ENCODE peak calls at places on chromosome 1, in seven cellular contexts. D is NCI-H1105 treated with DMSO at 0.1 percent for 48 hours, Y is right lobe of liver, G is NCI-H524, X is AG08395, B is heart right ventricle, I is skeletal muscle cell. L is an unnamed sample.

GRCh38 chr1:29393451-29393826 is 157.1 kb downstream of the PTPRU start:
- DNase-seq in D (no peak), I (no peak), Y (no peak), G (no peak), X (no peak), B (no peak), L (no peak)

GRCh38 chr1:5811419-5811818 is 180.8 kb downstream of the NPHP4 start:
- DNase-seq in G (peak; percentile 76), B (no peak), Y (no peak), X (no peak), I (no peak), D (peak; percentile 90), L (no peak)

GRCh38 chr1:71054281-71054731 is 6.7 kb upstream of the PTGER3 start:
- DNase-seq in B (no peak), I (no peak), X (no peak), Y (no peak), G (no peak), D (no peak), L (no peak)

GRCh38 chr1:82090104-82090503 is 289.4 kb downstream of the ADGRL2 start:
- DNase-seq in D (no peak), Y (no peak), G (peak; percentile 1), X (no peak), I (no peak), B (no peak), L (no peak)

GRCh38 chr1:244881552-244882280 is 17.4 kb upstream of the HNRNPU start:
- DNase-seq in B (no peak), Y (no peak), I (no peak), G (no peak), D (no peak), X (no peak), L (no peak)

GRCh38 chr1:51622455-51622913 is 5.6 kb downstream of the OSBPL9 start:
- DNase-seq in G (peak; percentile 63), B (peak; percentile 18), D (peak; percentile 66), Y (peak; percentile 45), I (peak; percentile 61), X (peak; percentile 50), L (no peak)

GRCh38 chr1:61887921-61888564 is 145.8 kb downstream of the PATJ start:
- DNase-seq in X (no peak), B (peak; percentile 25), D (no peak), G (no peak), Y (no peak), I (no peak), L (no peak)

GRCh38 chr1:170470121-170470520 is 61.8 kb upstream of the GORAB start:
- DNase-seq in X (no peak), B (no peak), I (no peak), D (no peak), G (no peak), Y (no peak), L (no peak)